ENCODE peak calls at places on chromosomes 3 and 15, in ten cellular contexts. R is neural progenitor cell, X is kidney epithelial cell, U is A549, I is left ventricle myocardium inferior, E is heart right ventricle, B is fibroblast of pulmonary artery, Z is endothelial cell of umbilical vein, N is Caco-2, K is HL-60. J is an unnamed sample.

GRCh38 chr3:65006300-65006739 is 318.5 kb upstream of the ADAMTS9 start:
- DNase-seq in R (no peak), X (peak; percentile 41), U (no peak), I (no peak), E (no peak), B (peak; percentile 60), Z (no peak), N (no peak), K (no peak), J (peak; percentile 45)

GRCh38 chr3:139529624-139530023 is 9.9 kb downstream of the RBP1 start:
- DNase-seq in R (no peak), X (no peak), U (no peak), I (no peak), E (no peak), B (no peak), Z (peak; percentile 21), N (no peak), K (no peak), J (no peak)

GRCh38 chr15:67361100-67361499 is 106.5 kb downstream of the IQCH start:
- DNase-seq in R (no peak), X (no peak), U (no peak), I (no peak), E (no peak), B (no peak), Z (no peak), N (no peak), K (no peak), J (no peak)

GRCh38 chr3:45210308-45211038 is 15.6 kb downstream of the TMEM158 start:
- DNase-seq in R (peak; percentile 87), X (no peak), U (peak; percentile 47), I (peak; percentile 82), E (peak; percentile 83), B (peak; percentile 87), Z (peak; percentile 57), N (peak; percentile 82), K (peak; percentile 62), J (no peak)

GRCh38 chr3:187922704-187923393 is 177.6 kb upstream of the BCL6 start:
- DNase-seq in R (no peak), X (no peak), U (no peak), I (no peak), E (no peak), B (peak; percentile 11), Z (no peak), N (no peak), K (no peak), J (no peak)

GRCh38 chr15:71411538-71412482 is 296.5 kb downstream of the THSD4 start:
- DNase-seq in R (no peak), X (peak; percentile 57), U (peak; percentile 74), I (no peak), E (no peak), B (peak; percentile 50), Z (peak; percentile 13), N (no peak), K (no peak), J (peak; percentile 40)

GRCh38 chr3:67601385-67601784 is 53.0 kb downstream of the SUCLG2 start:
- DNase-seq in R (no peak), X (no peak), U (no peak), I (no peak), E (no peak), B (no peak), Z (no peak), N (no peak), K (no peak), J (no peak)

GRCh38 chr15:59237119-59237853 is 30.6 kb downstream of the LDHAL6B start:
- DNase-seq in R (no peak), X (no peak), U (no peak), I (no peak), E (no peak), B (no peak), Z (peak; percentile 84), N (no peak), K (peak; percentile 38), J (no peak)

GRCh38 chr3:15860014-15860934 is 62.5 kb upstream of the ANKRD28 start:
- DNase-seq in R (peak; percentile 74), X (no peak), U (peak; percentile 39), I (peak; percentile 18), E (no peak), B (peak; percentile 31), Z (peak; percentile 32), N (peak; percentile 82), K (no peak), J (no peak)

GRCh38 chr3:114081022-114081421 is 24.5 kb downstream of the QTRT2 start:
- DNase-seq in R (no peak), X (no peak), U (no peak), I (no peak), E (no peak), B (peak; percentile 46), Z (peak; percentile 31), N (no peak), K (no peak), J (no peak)

GRCh38 chr3:24196526-24196925 is 251.4 kb downstream of the NR1D2 start:
- DNase-seq in R (no peak), X (no peak), U (no peak), I (no peak), E (no peak), B (peak; percentile 7), Z (no peak), N (no peak), K (no peak), J (peak; percentile 77)

GRCh38 chr3:40873934-40874699 is 325.2 kb upstream of the CTNNB1 start:
- DNase-seq in R (no peak), X (no peak), U (no peak), I (no peak), E (no peak), B (no peak), Z (no peak), N (no peak), K (no peak), J (no peak)

GRCh38 chr3:182967218-182968204 is 12.8 kb downstream of the DCUN1D1 start:
- DNase-seq in R (no peak), X (no peak), U (no peak), I (no peak), E (no peak), B (no peak), Z (no peak), N (no peak), K (no peak), J (no peak)

GRCh38 chr15:56919708-56920637 is 1.5 kb downstream of the TCF12 start:
- DNase-seq in R (peak; percentile 67), X (no peak), U (peak; percentile 47), I (peak; percentile 19), E (peak; percentile 23), B (peak; percentile 40), Z (peak; percentile 74), N (peak; percentile 38), K (no peak), J (no peak)

GRCh38 chr15:40776537-40777141 is 6.9 kb downstream of the C15orf62 start:
- DNase-seq in R (no peak), X (no peak), U (no peak), I (no peak), E (no peak), B (peak; percentile 42), Z (no peak), N (no peak), K (no peak), J (no peak)

GRCh38 chr15:39515765-39516164 is 65.1 kb upstream of the THBS1 start:
- DNase-seq in R (no peak), X (no peak), U (no peak), I (no peak), E (no peak), B (no peak), Z (no peak), N (no peak), K (no peak), J (no peak)

GRCh38 chr3:14890470-14890869 is 56.9 kb upstream of the NR2C2 start:
- DNase-seq in R (no peak), X (no peak), U (no peak), I (no peak), E (no peak), B (no peak), Z (peak; percentile 40), N (no peak), K (no peak), J (no peak)

GRCh38 chr15:64857421-64857820 is 15.7 kb downstream of the PLEKHO2 start:
- DNase-seq in R (peak; percentile 2), X (peak; percentile 72), U (no peak), I (no peak), E (no peak), B (peak; percentile 86), Z (no peak), N (no peak), K (no peak), J (no peak)
- H3K4me3 ChIP-seq in R (no peak overlapping the region), X (no peak overlapping the region), U (no peak overlapping the region), I (no peak overlapping the region), E (no peak overlapping the region), B (no peak overlapping the region), Z (no peak overlapping the region), N (no peak overlapping the region), K (no peak overlapping the region), J (no peak overlapping the region)

GRCh38 chr15:68817304-68818087 is 3.2 kb downstream of the ANP32A start:
- DNase-seq in R (peak; percentile 81), X (no peak), U (peak; percentile 60), I (peak; percentile 69), E (peak; percentile 66), B (peak; percentile 67), Z (peak; percentile 62), N (no peak), K (no peak), J (no peak)

GRCh38 chr15:68818671-68819450 is 1.8 kb downstream of the ANP32A start:
- DNase-seq in R (peak; percentile 78), X (no peak), U (peak; percentile 53), I (peak; percentile 61), E (peak; percentile 65), B (peak; percentile 45), Z (peak; percentile 53), N (no peak), K (peak; percentile 77), J (no peak)

GRCh38 chr15:68816795-68817303 is 3.8 kb downstream of the ANP32A start:
- DNase-seq in R (no peak), X (no peak), U (no peak), I (no peak), E (no peak), B (peak; percentile 15), Z (peak; percentile 33), N (no peak), K (no peak), J (no peak)

GRCh38 chr15:68819451-68820204 is 1.1 kb downstream of the ANP32A start:
- DNase-seq in R (peak; percentile 70), X (no peak), U (peak; percentile 60), I (peak; percentile 44), E (peak; percentile 43), B (peak; percentile 68), Z (peak; percentile 59), N (no peak), K (no peak), J (no peak)

GRCh38 chr15:68818088-68818670 is 2.5 kb downstream of the ANP32A start:
- DNase-seq in R (peak; percentile 87), X (no peak), U (peak; percentile 70), I (peak; percentile 63), E (peak; percentile 67), B (peak; percentile 73), Z (peak; percentile 77), N (peak; percentile 81), K (no peak), J (no peak)
- TF ChIP-seq CTCF in R (no peak), X (no peak), U (no peak), I (peak; percentile 23), E (no peak), B (no peak), Z (no peak), N (no peak), K (no peak), J (no peak)

GRCh38 chr15:84855032-84855645 is 29.3 kb upstream of the SLC28A1 start:
- DNase-seq in R (no peak), X (no peak), U (no peak), I (no peak), E (no peak), B (no peak), Z (no peak), N (no peak), K (no peak), J (no peak)
- H3K4me3 ChIP-seq in R (no peak overlapping the region), X (no peak overlapping the region), U (no peak overlapping the region), I (no peak overlapping the region), E (no peak overlapping the region), B (no peak overlapping the region), Z (no peak overlapping the region), N (no peak overlapping the region), K (no peak overlapping the region), J (no peak overlapping the region)

GRCh38 chr3:117997201-117998049 is 1037.2 kb downstream of the IGSF11 start:
- DNase-seq in R (peak; percentile 93), X (peak; percentile 29), U (peak; percentile 31), I (peak; percentile 57), E (peak; percentile 64), B (peak; percentile 81), Z (peak; percentile 84), N (peak; percentile 40), K (peak; percentile 18), J (peak; percentile 18)
- TF ChIP-seq CTCF in R (peak; percentile 89), X (peak; percentile 94), U (peak; percentile 81), I (peak; percentile 86), E (peak; percentile 81), B (peak; percentile 93), Z (peak; percentile 84), N (peak; percentile 16), K (peak; percentile 78), J (peak; percentile 96)

J was measured in BJ.